ENCODE peak calls at places on chromosomes 7 and 10, in ten cellular contexts. One of them, this sample, is unnamed.

GRCh38 chr10:81873932-81874816 is 820 bp upstream of the NRG3 start:
- DNase-seq in IMR-90: no peak
- DNase-seq in astrocyte of the cerebellum: peak; percentile 5
- DNase-seq in fibroblast of pulmonary artery: peak; percentile 73
- DNase-seq in cardiac muscle cell: peak; percentile 95
- DNase-seq in Peyer's patch: peak; percentile 47
- DNase-seq in mammary epithelial cell: peak; percentile 12
- DNase-seq in K562: no peak
- DNase-seq in choroid plexus epithelial cell: peak; percentile 66
- DNase-seq in fibroblast of the aortic adventitia: no peak
- DNase-seq in this sample: peak; percentile 69

GRCh38 chr10:132226586-132227405 is 40.0 kb downstream of the DPYSL4 start:
- DNase-seq in fibroblast of pulmonary artery: no peak
- DNase-seq in IMR-90: no peak
- DNase-seq in fibroblast of the aortic adventitia: no peak
- DNase-seq in astrocyte of the cerebellum: no peak
- DNase-seq in cardiac muscle cell: no peak
- DNase-seq in choroid plexus epithelial cell: no peak
- DNase-seq in K562: no peak
- DNase-seq in Peyer's patch: no peak
- DNase-seq in mammary epithelial cell: no peak
- DNase-seq in this sample: no peak

GRCh38 chr7:30225863-30226361 is 58.5 kb upstream of the ZNRF2 start:
- DNase-seq in Peyer's patch: no peak
- DNase-seq in K562: no peak
- DNase-seq in cardiac muscle cell: peak; percentile 87
- DNase-seq in astrocyte of the cerebellum: peak; percentile 75
- DNase-seq in choroid plexus epithelial cell: peak; percentile 52
- DNase-seq in IMR-90: peak; percentile 8
- DNase-seq in mammary epithelial cell: peak; percentile 97
- DNase-seq in fibroblast of pulmonary artery: peak; percentile 55
- DNase-seq in fibroblast of the aortic adventitia: peak; percentile 35
- DNase-seq in this sample: no peak

GRCh38 chr10:18140149-18140956 is at the start of gene CACNB2:
- DNase-seq in mammary epithelial cell: peak; percentile 13
- DNase-seq in K562: no peak
- DNase-seq in IMR-90: peak; percentile 51
- DNase-seq in astrocyte of the cerebellum: no peak
- DNase-seq in choroid plexus epithelial cell: peak; percentile 64
- DNase-seq in Peyer's patch: peak; percentile 76
- DNase-seq in cardiac muscle cell: peak; percentile 91
- DNase-seq in fibroblast of pulmonary artery: peak; percentile 57
- DNase-seq in fibroblast of the aortic adventitia: peak; percentile 67
- DNase-seq in this sample: peak; percentile 81

GRCh38 chr7:55019691-55020480 is 1.1 kb downstream of the EGFR start:
- DNase-seq in cardiac muscle cell: peak; percentile 37
- DNase-seq in fibroblast of the aortic adventitia: no peak
- DNase-seq in K562: no peak
- DNase-seq in IMR-90: no peak
- DNase-seq in astrocyte of the cerebellum: no peak
- DNase-seq in choroid plexus epithelial cell: no peak
- DNase-seq in Peyer's patch: peak; percentile 72
- DNase-seq in fibroblast of pulmonary artery: no peak
- DNase-seq in mammary epithelial cell: peak; percentile 27
- DNase-seq in this sample: no peak

GRCh38 chr10:21399392-21400015 is 126.0 kb downstream of the SKIDA1 start:
- DNase-seq in Peyer's patch: no peak
- DNase-seq in mammary epithelial cell: peak; percentile 84
- DNase-seq in astrocyte of the cerebellum: peak; percentile 88
- DNase-seq in fibroblast of pulmonary artery: peak; percentile 95
- DNase-seq in fibroblast of the aortic adventitia: peak; percentile 89
- DNase-seq in IMR-90: peak; percentile 98
- DNase-seq in choroid plexus epithelial cell: peak; percentile 95
- DNase-seq in K562: no peak
- DNase-seq in cardiac muscle cell: peak; percentile 77
- DNase-seq in this sample: peak; percentile 93

GRCh38 chr7:105806592-105807266 is 69.7 kb downstream of the ATXN7L1 start:
- DNase-seq in fibroblast of pulmonary artery: peak; percentile 65
- DNase-seq in mammary epithelial cell: peak; percentile 72
- DNase-seq in fibroblast of the aortic adventitia: peak; percentile 55
- DNase-seq in astrocyte of the cerebellum: no peak
- DNase-seq in IMR-90: peak; percentile 79
- DNase-seq in Peyer's patch: no peak
- DNase-seq in cardiac muscle cell: no peak
- DNase-seq in choroid plexus epithelial cell: peak; percentile 82
- DNase-seq in K562: no peak
- DNase-seq in this sample: peak; percentile 89

GRCh38 chr10:12333382-12334185 is 15.8 kb upstream of the CAMK1D start:
- DNase-seq in Peyer's patch: no peak
- DNase-seq in K562: no peak
- DNase-seq in choroid plexus epithelial cell: peak; percentile 98
- DNase-seq in fibroblast of pulmonary artery: peak; percentile 91
- DNase-seq in fibroblast of the aortic adventitia: peak; percentile 93
- DNase-seq in mammary epithelial cell: peak; percentile 98
- DNase-seq in cardiac muscle cell: no peak
- DNase-seq in astrocyte of the cerebellum: peak; percentile 98
- DNase-seq in IMR-90: peak; percentile 97
- DNase-seq in this sample: peak; percentile 87

GRCh38 chr7:143980746-143981510 is 19.2 kb upstream of the OR6B1 start:
- DNase-seq in Peyer's patch: no peak
- DNase-seq in fibroblast of the aortic adventitia: no peak
- DNase-seq in cardiac muscle cell: no peak
- DNase-seq in K562: no peak
- DNase-seq in choroid plexus epithelial cell: no peak
- DNase-seq in mammary epithelial cell: peak; percentile 31
- DNase-seq in astrocyte of the cerebellum: no peak
- DNase-seq in IMR-90: no peak
- DNase-seq in fibroblast of pulmonary artery: no peak
- DNase-seq in this sample: no peak

GRCh38 chr10:113273151-113273876 is 279.5 kb upstream of the HABP2 start:
- DNase-seq in choroid plexus epithelial cell: no peak
- DNase-seq in IMR-90: no peak
- DNase-seq in astrocyte of the cerebellum: no peak
- DNase-seq in fibroblast of the aortic adventitia: peak; percentile 44
- DNase-seq in mammary epithelial cell: no peak
- DNase-seq in Peyer's patch: no peak
- DNase-seq in K562: no peak
- DNase-seq in fibroblast of pulmonary artery: peak; percentile 4
- DNase-seq in cardiac muscle cell: no peak
- DNase-seq in this sample: peak; percentile 24

GRCh38 chr7:55133630-55134392 is 115.0 kb downstream of the EGFR start:
- DNase-seq in astrocyte of the cerebellum: peak; percentile 93
- DNase-seq in K562: peak; percentile 16
- DNase-seq in cardiac muscle cell: peak; percentile 20
- DNase-seq in choroid plexus epithelial cell: peak; percentile 98
- DNase-seq in Peyer's patch: no peak
- DNase-seq in fibroblast of the aortic adventitia: peak; percentile 99
- DNase-seq in IMR-90: peak; percentile 99
- DNase-seq in mammary epithelial cell: peak; percentile 93
- DNase-seq in fibroblast of pulmonary artery: peak; percentile 97
- DNase-seq in this sample: peak; percentile 97

GRCh38 chr10:72333111-72334012 is 21.4 kb downstream of the DNAJB12 start:
- DNase-seq in fibroblast of pulmonary artery: no peak
- DNase-seq in K562: no peak
- DNase-seq in mammary epithelial cell: no peak
- DNase-seq in Peyer's patch: no peak
- DNase-seq in fibroblast of the aortic adventitia: no peak
- DNase-seq in choroid plexus epithelial cell: no peak
- DNase-seq in cardiac muscle cell: no peak
- DNase-seq in astrocyte of the cerebellum: no peak
- DNase-seq in IMR-90: no peak
- DNase-seq in this sample: no peak

GRCh38 chr7:39890411-39890810 is 59.6 kb upstream of the CDK13 start:
- DNase-seq in astrocyte of the cerebellum: no peak
- DNase-seq in Peyer's patch: no peak
- DNase-seq in mammary epithelial cell: no peak
- DNase-seq in IMR-90: no peak
- DNase-seq in choroid plexus epithelial cell: no peak
- DNase-seq in fibroblast of pulmonary artery: no peak
- DNase-seq in K562: no peak
- DNase-seq in fibroblast of the aortic adventitia: no peak
- DNase-seq in cardiac muscle cell: no peak
- DNase-seq in this sample: no peak

GRCh38 chr7:42991913-42992576 is 59.9 kb downstream of the MRPL32 start:
- DNase-seq in astrocyte of the cerebellum: no peak
- DNase-seq in K562: no peak
- DNase-seq in choroid plexus epithelial cell: no peak
- DNase-seq in fibroblast of pulmonary artery: no peak
- DNase-seq in mammary epithelial cell: no peak
- DNase-seq in fibroblast of the aortic adventitia: no peak
- DNase-seq in cardiac muscle cell: no peak
- DNase-seq in IMR-90: no peak
- DNase-seq in Peyer's patch: no peak
- DNase-seq in this sample: no peak

GRCh38 chr7:132377703-132378584 is 198.3 kb downstream of the PLXNA4 start:
- DNase-seq in choroid plexus epithelial cell: no peak
- DNase-seq in K562: no peak
- DNase-seq in cardiac muscle cell: no peak
- DNase-seq in fibroblast of the aortic adventitia: no peak
- DNase-seq in fibroblast of pulmonary artery: no peak
- DNase-seq in mammary epithelial cell: no peak
- DNase-seq in IMR-90: no peak
- DNase-seq in astrocyte of the cerebellum: no peak
- DNase-seq in Peyer's patch: no peak
- DNase-seq in this sample: no peak

GRCh38 chr7:132379292-132379691 is 197.0 kb downstream of the PLXNA4 start:
- DNase-seq in Peyer's patch: no peak
- DNase-seq in K562: no peak
- DNase-seq in fibroblast of the aortic adventitia: peak; percentile 22
- DNase-seq in choroid plexus epithelial cell: no peak
- DNase-seq in astrocyte of the cerebellum: no peak
- DNase-seq in cardiac muscle cell: no peak
- DNase-seq in mammary epithelial cell: no peak
- DNase-seq in IMR-90: no peak
- DNase-seq in fibroblast of pulmonary artery: no peak
- DNase-seq in this sample: no peak

GRCh38 chr7:132377043-132377442 is 199.2 kb downstream of the PLXNA4 start:
- DNase-seq in IMR-90: no peak
- DNase-seq in choroid plexus epithelial cell: no peak
- DNase-seq in K562: no peak
- DNase-seq in mammary epithelial cell: no peak
- DNase-seq in fibroblast of the aortic adventitia: peak; percentile 24
- DNase-seq in fibroblast of pulmonary artery: peak; percentile 31
- DNase-seq in Peyer's patch: no peak
- DNase-seq in astrocyte of the cerebellum: no peak
- DNase-seq in cardiac muscle cell: peak; percentile 39
- DNase-seq in this sample: no peak

GRCh38 chr7:132381742-132382472 is 194.4 kb downstream of the PLXNA4 start:
- DNase-seq in fibroblast of the aortic adventitia: no peak
- DNase-seq in mammary epithelial cell: no peak
- DNase-seq in Peyer's patch: no peak
- DNase-seq in cardiac muscle cell: peak; percentile 33
- DNase-seq in K562: no peak
- DNase-seq in astrocyte of the cerebellum: no peak
- DNase-seq in choroid plexus epithelial cell: no peak
- DNase-seq in fibroblast of pulmonary artery: peak; percentile 3
- DNase-seq in IMR-90: no peak
- DNase-seq in this sample: no peak

GRCh38 chr7:132380065-132380464 is 196.2 kb downstream of the PLXNA4 start:
- DNase-seq in choroid plexus epithelial cell: no peak
- DNase-seq in Peyer's patch: no peak
- DNase-seq in mammary epithelial cell: no peak
- DNase-seq in fibroblast of pulmonary artery: peak; percentile 92
- DNase-seq in astrocyte of the cerebellum: no peak
- DNase-seq in fibroblast of the aortic adventitia: peak; percentile 92
- DNase-seq in K562: no peak
- DNase-seq in IMR-90: no peak
- DNase-seq in cardiac muscle cell: peak; percentile 42
- DNase-seq in this sample: peak; percentile 9
- H3K4me3 ChIP-seq in choroid plexus epithelial cell: no peak overlapping the region
- H3K4me3 ChIP-seq in Peyer's patch: no peak overlapping the region
- H3K4me3 ChIP-seq in mammary epithelial cell: no peak overlapping the region
- H3K4me3 ChIP-seq in fibroblast of pulmonary artery: no peak overlapping the region
- H3K4me3 ChIP-seq in astrocyte of the cerebellum: no peak overlapping the region
- H3K4me3 ChIP-seq in fibroblast of the aortic adventitia: no peak overlapping the region
- H3K4me3 ChIP-seq in K562: no peak overlapping the region
- H3K4me3 ChIP-seq in IMR-90: no peak overlapping the region
- H3K4me3 ChIP-seq in cardiac muscle cell: no peak overlapping the region
- H3K4me3 ChIP-seq in this sample: no peak overlapping the region

DNA sequence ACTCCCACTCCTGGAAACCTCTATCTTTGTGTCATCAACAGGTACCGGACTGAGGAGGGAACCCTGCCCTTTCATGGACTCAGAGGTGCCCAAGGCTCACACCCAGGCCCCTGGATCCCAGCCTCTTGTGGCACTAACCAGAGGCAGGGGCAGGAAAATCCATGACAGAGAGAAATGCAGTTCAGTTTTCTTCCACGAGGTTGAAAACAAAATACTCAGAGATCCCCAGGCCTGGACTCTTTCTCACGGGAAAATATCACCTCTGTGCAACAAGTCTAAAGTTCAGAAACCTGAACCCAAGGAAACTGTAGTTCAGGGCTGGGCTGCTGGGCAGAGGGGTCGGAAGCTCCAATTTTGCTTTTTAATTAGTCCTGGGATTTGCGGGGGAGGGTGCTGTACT is 21.4 kb upstream of the OPN4 start:
- DNase-seq in fibroblast of pulmonary artery: no peak
- DNase-seq in IMR-90: no peak
- DNase-seq in cardiac muscle cell: no peak
- DNase-seq in astrocyte of the cerebellum: no peak
- DNase-seq in mammary epithelial cell: no peak
- DNase-seq in fibroblast of the aortic adventitia: no peak
- DNase-seq in K562: no peak
- DNase-seq in Peyer's patch: no peak
- DNase-seq in choroid plexus epithelial cell: no peak
- DNase-seq in this sample: no peak
- TF ChIP-seq CTCF in fibroblast of pulmonary artery: no peak
- TF ChIP-seq CTCF in IMR-90: no peak
- TF ChIP-seq CTCF in cardiac muscle cell: no peak
- TF ChIP-seq CTCF in astrocyte of the cerebellum: no peak
- TF ChIP-seq CTCF in mammary epithelial cell: no peak
- TF ChIP-seq CTCF in fibroblast of the aortic adventitia: no peak
- TF ChIP-seq CTCF in K562: no peak
- TF ChIP-seq CTCF in Peyer's patch: no peak
- TF ChIP-seq CTCF in choroid plexus epithelial cell: peak; percentile 14
- TF ChIP-seq CTCF in this sample: no peak

GRCh38 chr7:151168022-151168786 is 710 bp upstream of the GBX1 start:
- DNase-seq in IMR-90: no peak
- DNase-seq in fibroblast of the aortic adventitia: no peak
- DNase-seq in K562: peak; percentile 94
- DNase-seq in mammary epithelial cell: no peak
- DNase-seq in Peyer's patch: peak; percentile 62
- DNase-seq in fibroblast of pulmonary artery: no peak
- DNase-seq in cardiac muscle cell: peak; percentile 70
- DNase-seq in astrocyte of the cerebellum: no peak
- DNase-seq in choroid plexus epithelial cell: no peak
- DNase-seq in this sample: no peak
- H3K4me3 ChIP-seq in IMR-90: no peak overlapping the region
- H3K4me3 ChIP-seq in fibroblast of the aortic adventitia: no peak overlapping the region
- H3K4me3 ChIP-seq in K562: peak overlapping the region; percentile 33
- H3K4me3 ChIP-seq in mammary epithelial cell: peak overlapping the region; percentile 25
- H3K4me3 ChIP-seq in Peyer's patch: peak overlapping the region; percentile 21
- H3K4me3 ChIP-seq in fibroblast of pulmonary artery: no peak overlapping the region
- H3K4me3 ChIP-seq in cardiac muscle cell: peak overlapping the region; percentile 49
- H3K4me3 ChIP-seq in astrocyte of the cerebellum: peak overlapping the region; percentile 28
- H3K4me3 ChIP-seq in choroid plexus epithelial cell: peak overlapping the region; percentile 8
- H3K4me3 ChIP-seq in this sample: no peak overlapping the region

DNA sequence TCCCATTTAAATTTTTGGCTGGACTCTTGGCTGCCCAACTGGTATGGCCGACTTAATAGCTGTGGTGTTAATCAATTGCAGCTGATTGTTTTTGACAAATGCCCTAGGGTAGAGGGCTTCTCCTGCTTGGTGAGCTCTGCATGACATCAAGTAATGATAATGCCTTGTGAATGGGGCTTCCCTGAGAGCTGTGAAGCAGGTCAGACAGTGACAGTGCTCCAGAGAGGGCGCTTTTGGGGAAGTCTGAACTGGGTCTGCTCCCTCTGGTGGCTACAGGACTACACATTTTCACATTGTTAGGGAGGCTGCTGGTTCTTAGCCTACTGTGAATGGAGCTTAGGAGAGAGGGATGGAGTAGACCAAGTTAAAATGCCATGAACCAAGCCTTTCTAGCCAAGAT is 98.8 kb downstream of the SDK1 start:
- DNase-seq in cardiac muscle cell: peak; percentile 12
- DNase-seq in mammary epithelial cell: peak; percentile 24
- DNase-seq in Peyer's patch: no peak
- DNase-seq in astrocyte of the cerebellum: no peak
- DNase-seq in fibroblast of the aortic adventitia: peak; percentile 9
- DNase-seq in fibroblast of pulmonary artery: peak; percentile 39
- DNase-seq in K562: no peak
- DNase-seq in choroid plexus epithelial cell: peak; percentile 60
- DNase-seq in IMR-90: peak; percentile 5
- DNase-seq in this sample: peak; percentile 2
- TF ChIP-seq CTCF in cardiac muscle cell: peak; percentile 26
- TF ChIP-seq CTCF in mammary epithelial cell: no peak
- TF ChIP-seq CTCF in Peyer's patch: no peak
- TF ChIP-seq CTCF in astrocyte of the cerebellum: peak; percentile 42
- TF ChIP-seq CTCF in fibroblast of the aortic adventitia: peak; percentile 29
- TF ChIP-seq CTCF in fibroblast of pulmonary artery: peak; percentile 41
- TF ChIP-seq CTCF in K562: peak; percentile 47
- TF ChIP-seq CTCF in choroid plexus epithelial cell: peak; percentile 75
- TF ChIP-seq CTCF in IMR-90: no peak
- TF ChIP-seq CTCF in this sample: no peak

This sample was measured in foreskin fibroblast.